ENCODE peak calls at places on chromosome 10, in six cellular contexts. S is activated T-helper 1 cell treated with anti-CD3 and anti-CD28 coated beads, Interleukin-12 subunit alpha, Interleukin-12 subunit beta, Interleukin-2, Interleukin-4 antibody, amounts not matched to agents 30 ng/mL and 10 ng/mL and 1 ng/mL, durations not matched to agents 14 hours and 24 hours and 36 hours; L is AG08395; D is amniotic stem cell; J is NCI-H1417; F is T-cell. B is an unnamed sample.

GRCh38 chr10:25661632-25662031 is 272.4 kb upstream of the MYO3A start:
- DNase-seq in S (no peak), L (no peak), D (no peak), J (no peak), F (no peak), B (no peak)

GRCh38 chr10:42974693-42975002 is 102.2 kb upstream of the RET start:
- DNase-seq in S (no peak), L (no peak), D (no peak), J (no peak), F (no peak), B (no peak)

GRCh38 chr10:78059916-78060315 is 26.3 kb downstream of the RPS24 start:
- DNase-seq in S (no peak), L (no peak), D (no peak), J (no peak), F (no peak), B (no peak)

GRCh38 chr10:99895867-99896266 is 113.4 kb downstream of the ABCC2 start:
- DNase-seq in S (no peak), L (no peak), D (no peak), J (peak), F (no peak), B (no peak)

GRCh38 chr10:61701055-61701705 is 38.5 kb downstream of the CABCOCO1 start:
- DNase-seq in S (no peak), L (no peak), D (no peak), J (no peak), F (no peak), B (no peak)

GRCh38 chr10:100483876-100484666 is 21.3 kb downstream of the WNT8B start:
- DNase-seq in S (no peak), L (no peak), D (no peak), J (no peak), F (no peak), B (no peak)

GRCh38 chr10:89959433-89960110 is 258.2 kb downstream of the KIF20B start:
- DNase-seq in S (no peak), L (no peak), D (no peak), J (no peak), F (no peak), B (no peak)

GRCh38 chr10:116099031-116099430 is 174.0 kb downstream of the GFRA1 start:
- DNase-seq in S (no peak), L (peak), D (no peak), J (no peak), F (no peak), B (no peak)

GRCh38 chr10:47406870-47407648 is 23.0 kb upstream of the ZNF488 start:
- DNase-seq in S (no peak), L (peak), D (peak), J (no peak), F (no peak), B (peak)

GRCh38 chr10:34252111-34252510 is 563.0 kb downstream of the PARD3 start:
- DNase-seq in S (no peak), L (no peak), D (no peak), J (peak), F (no peak), B (no peak)

GRCh38 chr10:96719850-96720421 is 378 bp downstream of the PIK3AP1 start:
- DNase-seq in S (peak), L (no peak), D (no peak), J (peak), F (peak), B (no peak)

GRCh38 chr10:132832186-132832983 is 46.4 kb upstream of the NKX6-2 start:
- DNase-seq in S (no peak), L (no peak), D (no peak), J (no peak), F (no peak), B (no peak)

GRCh38 chr10:89074120-89074519 is 83.5 kb downstream of the FAS start:
- DNase-seq in S (no peak), L (no peak), D (no peak), J (no peak), F (no peak), B (no peak)

GRCh38 chr10:50310560-50311174 is 59.4 kb upstream of the ASAH2 start:
- DNase-seq in S (no peak), L (no peak), D (no peak), J (no peak), F (no peak), B (no peak)

GRCh38 chr10:70528726-70529362 is 50.3 kb downstream of the PALD1 start:
- DNase-seq in S (no peak), L (peak), D (peak), J (peak), F (no peak), B (peak)

GRCh38 chr10:68221196-68221595 is 10.7 kb downstream of the ATOH7 start:
- DNase-seq in S (no peak), L (no peak), D (no peak), J (no peak), F (no peak), B (no peak)

GRCh38 chr10:84424731-84425165 is 96.4 kb downstream of the CCSER2 start:
- DNase-seq in S (peak), L (peak), D (peak), J (no peak), F (no peak), B (peak)

GRCh38 chr10:103197177-103197576 is 4.1 kb upstream of the NT5C2 start:
- DNase-seq in S (no peak), L (peak), D (no peak), J (no peak), F (no peak), B (peak)

GRCh38 chr10:118330295-118331076 is 11.6 kb downstream of the FAM204A start:
- DNase-seq in S (no peak), L (no peak), D (no peak), J (no peak), F (no peak), B (no peak)

GRCh38 chr10:47198221-47198620 is 101.8 kb upstream of the GDF10 start:
- DNase-seq in S (no peak), L (no peak), D (no peak), J (no peak), F (no peak), B (no peak)

GRCh38 chr10:2014541-2014940 is 277.2 kb upstream of the ADARB2 start:
- DNase-seq in S (no peak), L (no peak), D (no peak), J (no peak), F (no peak), B (no peak)

GRCh38 chr10:126110434-126110833 is 214.1 kb downstream of the FANK1 start:
- DNase-seq in S (no peak), L (peak), D (no peak), J (no peak), F (no peak), B (no peak)

GRCh38 chr10:61634711-61635110 is 28.0 kb upstream of the CABCOCO1 start:
- DNase-seq in S (no peak), L (peak), D (no peak), J (no peak), F (no peak), B (peak)

GRCh38 chr10:102202386-102202785 is 23.7 kb upstream of the ELOVL3 start:
- DNase-seq in S (no peak), L (no peak), D (no peak), J (no peak), F (no peak), B (no peak)

B was measured in AG08396.